ENCODE peak calls at places on chromosome 2, in eight cellular contexts. W is CD8-positive, alpha-beta T cell; V is nephron progenitor cell; A is upper lobe of left lung; Q is IMR-90; D is HL-60; I is GM06990; U is Peyer's patch. K is an unnamed sample.

GRCh38 chr2:73037947-73038585 is 33.4 kb downstream of the SFXN5 start:
- DNase-seq in V (no peak), U (no peak), I (no peak), D (no peak), A (no peak), W (no peak), Q (no peak), K (no peak)

GRCh38 chr2:62603154-62603712 is 97.2 kb upstream of the TMEM17 start:
- DNase-seq in A (peak), V (no peak), Q (no peak), D (no peak), I (no peak), W (no peak), U (no peak), K (no peak)

GRCh38 chr2:216345846-216346245 is 26.4 kb downstream of the MARCHF4 start:
- DNase-seq in A (no peak), Q (no peak), D (no peak), W (no peak), I (no peak), V (no peak), U (no peak), K (no peak)

GRCh38 chr2:62266433-62267038 is 70.6 kb downstream of the B3GNT2 start:
- DNase-seq in V (no peak), D (no peak), U (no peak), I (no peak), W (no peak), Q (peak), A (no peak), K (no peak)

GRCh38 chr2:176136375-176137248 is 7.1 kb downstream of the HOXD8 start:
- DNase-seq in Q (no peak), U (no peak), I (no peak), W (no peak), V (peak), D (no peak), A (no peak), K (no peak)

GRCh38 chr2:85887566-85888019 is 1.2 kb downstream of the ST3GAL5 start:
- DNase-seq in Q (peak), D (peak), U (peak), V (peak), A (peak), W (peak), I (no peak), K (peak)

GRCh38 chr2:229800997-229801754 is 86.8 kb upstream of the DNER start:
- DNase-seq in Q (peak), V (peak), U (peak), I (no peak), D (peak), W (peak), A (peak), K (peak)

GRCh38 chr2:20671736-20672080 is 4.8 kb downstream of the GDF7 start:
- DNase-seq in A (no peak), I (no peak), D (no peak), U (no peak), V (no peak), W (no peak), Q (no peak), K (peak)

GRCh38 chr2:95353613-95354468 is 48.7 kb upstream of the FAHD2A start:
- DNase-seq in Q (no peak), V (no peak), A (peak), D (peak), I (no peak), U (no peak), W (no peak), K (no peak)

GRCh38 chr2:1715184-1716012 is 28.9 kb downstream of the PXDN start:
- DNase-seq in U (no peak), W (no peak), D (no peak), V (no peak), I (no peak), Q (no peak), A (no peak), K (no peak)

GRCh38 chr2:54499666-54500065 is 43.5 kb downstream of the SPTBN1 start:
- DNase-seq in D (no peak), I (no peak), U (no peak), Q (peak), W (no peak), V (no peak), A (no peak), K (no peak)

GRCh38 chr2:239224249-239224605 is 176.6 kb downstream of the HDAC4 start:
- DNase-seq in Q (no peak), U (no peak), I (no peak), D (peak), A (no peak), V (peak), W (no peak), K (no peak)

GRCh38 chr2:67085146-67085545 is 312.0 kb upstream of the ETAA1 start:
- DNase-seq in I (no peak), U (no peak), W (no peak), A (no peak), D (no peak), V (no peak), Q (no peak), K (no peak)

GRCh38 chr2:37468139-37468538 is 123.7 kb downstream of the QPCT start:
- DNase-seq in D (no peak), V (no peak), W (no peak), I (no peak), Q (no peak), U (no peak), A (no peak), K (no peak)

GRCh38 chr2:102549027-102549426 is 70.3 kb upstream of the SLC9A2 start:
- DNase-seq in V (no peak), U (no peak), D (no peak), Q (no peak), A (no peak), I (no peak), W (no peak), K (no peak)

GRCh38 chr2:62808554-62808953 is 103.0 kb downstream of the EHBP1 start:
- DNase-seq in D (no peak), Q (no peak), V (no peak), I (no peak), U (no peak), W (no peak), A (no peak), K (no peak)

GRCh38 chr2:200619275-200619674 is 33.5 kb downstream of the AOX1 start:
- DNase-seq in V (no peak), A (no peak), W (no peak), D (no peak), U (no peak), I (no peak), Q (peak), K (no peak)

GRCh38 chr2:188456114-188456909 is 164.6 kb downstream of the GULP1 start:
- DNase-seq in I (no peak), D (no peak), W (no peak), A (no peak), U (no peak), Q (no peak), V (no peak), K (no peak)

GRCh38 chr2:171187177-171187576 is 26.5 kb upstream of the TLK1 start:
- DNase-seq in W (no peak), I (no peak), Q (no peak), D (no peak), A (no peak), V (no peak), U (no peak), K (no peak)

GRCh38 chr2:118084483-118085089 is 3.7 kb upstream of the INSIG2 start:
- DNase-seq in A (no peak), V (no peak), U (no peak), I (no peak), Q (no peak), D (no peak), W (no peak), K (no peak)

GRCh38 chr2:39623916-39624315 is 41.8 kb upstream of the TMEM178A start:
- DNase-seq in V (no peak), Q (no peak), D (no peak), W (no peak), A (no peak), U (no peak), I (no peak), K (no peak)

GRCh38 chr2:39618236-39618635 is 47.5 kb upstream of the TMEM178A start:
- DNase-seq in V (no peak), U (no peak), Q (no peak), D (no peak), W (no peak), I (no peak), A (no peak), K (no peak)

GRCh38 chr2:39618736-39619135 is 47.0 kb upstream of the TMEM178A start:
- DNase-seq in I (no peak), A (no peak), D (peak), Q (no peak), W (no peak), U (no peak), V (no peak), K (no peak)

GRCh38 chr2:39621596-39621995 is 44.1 kb upstream of the TMEM178A start:
- DNase-seq in W (no peak), A (no peak), D (no peak), V (no peak), I (no peak), Q (no peak), U (no peak), K (no peak)

DNA sequence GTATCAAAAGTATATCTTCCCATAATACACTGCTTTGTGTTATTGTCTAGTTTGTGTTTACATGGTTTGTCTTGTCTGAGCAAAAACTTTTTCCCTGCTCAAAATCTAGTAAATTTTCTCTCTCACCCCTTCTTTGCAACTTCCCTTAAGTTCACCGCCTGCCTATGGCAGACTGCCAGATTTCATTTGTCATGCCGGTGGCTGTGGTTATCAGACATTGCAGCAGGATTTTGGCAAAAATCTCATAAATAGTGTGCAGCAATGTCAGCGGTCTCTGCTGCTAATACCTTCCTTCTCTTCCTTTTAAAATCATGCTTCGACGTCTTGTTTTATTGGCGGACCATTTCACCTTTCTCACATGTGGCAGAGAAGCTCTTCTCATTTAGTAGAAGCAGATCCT is 45.6 kb upstream of the TMEM178A start:
- DNase-seq in V (no peak), A (peak), U (peak), W (no peak), I (no peak), Q (peak), D (peak), K (no peak)
- TF ChIP-seq CTCF in V (no peak), A (no peak), U (no peak), W (no peak), I (no peak), Q (no peak), D (no peak), K (no peak)

GRCh38 chr2:63890678-63891077 is 49.0 kb downstream of the UGP2 start:
- DNase-seq in U (no peak), I (no peak), V (no peak), W (no peak), Q (no peak), D (no peak), A (no peak), K (no peak)

GRCh38 chr2:63894167-63894566 is 52.5 kb downstream of the UGP2 start:
- DNase-seq in D (no peak), I (no peak), V (no peak), Q (no peak), W (no peak), U (no peak), A (no peak), K (no peak)

GRCh38 chr2:63891488-63892030 is 49.9 kb downstream of the UGP2 start:
- DNase-seq in V (no peak), D (no peak), W (no peak), Q (no peak), A (no peak), U (no peak), I (no peak), K (no peak)

GRCh38 chr2:63888490-63889402 is 47.0 kb downstream of the UGP2 start:
- DNase-seq in A (peak), Q (peak), W (peak), U (peak), D (peak), V (peak), I (peak), K (peak)

DNA sequence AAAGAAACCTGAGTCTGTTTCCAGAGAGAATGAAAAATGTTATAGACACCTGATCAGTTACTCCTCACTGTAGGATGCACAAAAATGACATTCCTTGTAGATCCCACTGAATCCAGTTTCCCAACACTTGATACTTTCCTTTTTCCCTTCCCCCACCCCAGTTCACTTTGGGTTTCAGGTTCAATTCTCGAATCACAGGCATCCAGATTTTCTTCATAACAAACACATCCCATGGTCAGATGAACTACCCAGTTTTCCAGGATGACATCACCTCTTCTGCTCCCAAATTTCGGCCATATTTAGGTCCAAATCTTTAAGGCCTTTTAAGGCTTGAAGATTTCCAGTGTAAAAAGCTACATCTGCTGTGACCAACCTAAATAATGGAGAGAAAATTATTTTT is 51.5 kb downstream of the UGP2 start:
- DNase-seq in A (no peak), V (no peak), D (no peak), U (no peak), W (no peak), Q (peak), I (no peak), K (no peak)
- TF ChIP-seq CTCF in A (no peak), V (no peak), D (no peak), U (no peak), W (no peak), Q (no peak), I (no peak), K (no peak)

GRCh38 chr2:128437181-128437520 is 118.5 kb upstream of the HS6ST1 start:
- DNase-seq in Q (no peak), V (no peak), A (peak), D (no peak), U (no peak), I (no peak), W (no peak), K (no peak)
- TF ChIP-seq CTCF in Q (no peak), V (no peak), A (no peak), D (no peak), U (no peak), I (no peak), W (no peak), K (no peak)

DNA sequence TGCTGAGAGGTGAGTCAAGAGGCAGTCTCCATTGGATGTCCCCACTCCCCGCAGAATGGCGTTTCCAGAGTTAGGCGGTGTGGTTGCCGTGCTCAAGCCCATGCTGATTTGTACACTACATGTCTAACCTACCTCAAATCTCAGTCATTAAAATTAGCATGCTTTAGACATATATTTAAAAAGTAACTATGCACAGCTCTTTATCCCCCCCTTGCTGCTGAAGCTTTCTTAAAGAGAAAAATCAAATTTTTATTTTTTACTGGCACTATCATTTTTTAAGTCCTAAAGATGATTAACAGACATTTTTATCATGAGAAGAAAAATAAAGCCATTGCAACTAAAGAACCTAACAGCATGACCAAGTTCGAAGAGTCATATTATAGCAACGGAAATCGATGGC is 42.9 kb downstream of the BOLA3 start:
- DNase-seq in U (no peak), A (no peak), V (no peak), D (no peak), I (no peak), Q (no peak), W (no peak), K (no peak)
- TF ChIP-seq CTCF in U (peak), A (no peak), V (no peak), D (no peak), I (peak), Q (peak), W (peak), K (no peak)

K was measured in GM13977.